ENCODE peak calls at places on chromosomes 11 and 22, in seven cellular contexts. One of them, this sample, is unnamed.

GRCh38 chr22:37564111-37564711 is 3.9 kb downstream of the CDC42EP1 start:
- DNase-seq in KG1: no peak
- DNase-seq in H4: no peak
- DNase-seq in stimulated activated CD4-positive, alpha-beta T cell treated with anti-CD3 and anti-CD28 coated beads, Interleukin-2, amount 100 ng/mL, for 4 hours: no peak
- DNase-seq in astrocyte: peak
- DNase-seq in posterior cingulate gyrus: no peak
- DNase-seq in NCI-H774: no peak
- DNase-seq in this sample: no peak

GRCh38 chr22:17501679-17502285 is 61.5 kb upstream of the SLC25A18 start:
- DNase-seq in KG1: peak
- DNase-seq in stimulated activated CD4-positive, alpha-beta T cell treated with anti-CD3 and anti-CD28 coated beads, Interleukin-2, amount 100 ng/mL, for 4 hours: peak
- DNase-seq in H4: peak
- DNase-seq in posterior cingulate gyrus: no peak
- DNase-seq in NCI-H774: peak
- DNase-seq in astrocyte: peak
- DNase-seq in this sample: peak

GRCh38 chr11:90525962-90526361 is 303.1 kb upstream of the CHORDC1 start:
- DNase-seq in stimulated activated CD4-positive, alpha-beta T cell treated with anti-CD3 and anti-CD28 coated beads, Interleukin-2, amount 100 ng/mL, for 4 hours: no peak
- DNase-seq in astrocyte: no peak
- DNase-seq in posterior cingulate gyrus: no peak
- DNase-seq in H4: no peak
- DNase-seq in KG1: no peak
- DNase-seq in NCI-H774: no peak
- DNase-seq in this sample: no peak

GRCh38 chr11:18065572-18065971 is 19.5 kb upstream of the TPH1 start:
- DNase-seq in KG1: no peak
- DNase-seq in NCI-H774: peak
- DNase-seq in H4: no peak
- DNase-seq in stimulated activated CD4-positive, alpha-beta T cell treated with anti-CD3 and anti-CD28 coated beads, Interleukin-2, amount 100 ng/mL, for 4 hours: no peak
- DNase-seq in posterior cingulate gyrus: no peak
- DNase-seq in astrocyte: no peak
- DNase-seq in this sample: peak

GRCh38 chr11:131121934-131122333 is 205.7 kb upstream of the SNX19 start:
- DNase-seq in posterior cingulate gyrus: no peak
- DNase-seq in stimulated activated CD4-positive, alpha-beta T cell treated with anti-CD3 and anti-CD28 coated beads, Interleukin-2, amount 100 ng/mL, for 4 hours: no peak
- DNase-seq in NCI-H774: no peak
- DNase-seq in H4: no peak
- DNase-seq in astrocyte: no peak
- DNase-seq in KG1: no peak
- DNase-seq in this sample: no peak

GRCh38 chr11:59776210-59777066 is 21.3 kb downstream of the STX3 start:
- DNase-seq in KG1: no peak
- DNase-seq in posterior cingulate gyrus: no peak
- DNase-seq in NCI-H774: no peak
- DNase-seq in astrocyte: peak
- DNase-seq in stimulated activated CD4-positive, alpha-beta T cell treated with anti-CD3 and anti-CD28 coated beads, Interleukin-2, amount 100 ng/mL, for 4 hours: no peak
- DNase-seq in H4: peak
- DNase-seq in this sample: no peak

GRCh38 chr22:21443057-21443734 is 24.0 kb upstream of the TMEM191C start:
- DNase-seq in astrocyte: no peak
- DNase-seq in KG1: no peak
- DNase-seq in H4: no peak
- DNase-seq in stimulated activated CD4-positive, alpha-beta T cell treated with anti-CD3 and anti-CD28 coated beads, Interleukin-2, amount 100 ng/mL, for 4 hours: no peak
- DNase-seq in posterior cingulate gyrus: no peak
- DNase-seq in NCI-H774: no peak
- DNase-seq in this sample: no peak

GRCh38 chr11:44018127-44018521 is 29.7 kb upstream of the ACCSL start:
- DNase-seq in H4: no peak
- DNase-seq in NCI-H774: no peak
- DNase-seq in KG1: no peak
- DNase-seq in stimulated activated CD4-positive, alpha-beta T cell treated with anti-CD3 and anti-CD28 coated beads, Interleukin-2, amount 100 ng/mL, for 4 hours: no peak
- DNase-seq in astrocyte: no peak
- DNase-seq in posterior cingulate gyrus: no peak
- DNase-seq in this sample: no peak

GRCh38 chr11:15233386-15233785 is 118.7 kb downstream of the INSC start:
- DNase-seq in NCI-H774: no peak
- DNase-seq in KG1: no peak
- DNase-seq in stimulated activated CD4-positive, alpha-beta T cell treated with anti-CD3 and anti-CD28 coated beads, Interleukin-2, amount 100 ng/mL, for 4 hours: no peak
- DNase-seq in posterior cingulate gyrus: no peak
- DNase-seq in astrocyte: no peak
- DNase-seq in H4: no peak
- DNase-seq in this sample: no peak

GRCh38 chr11:68413591-68413999 is 47.0 kb upstream of the PPP6R3 start:
- DNase-seq in posterior cingulate gyrus: no peak
- DNase-seq in H4: no peak
- DNase-seq in astrocyte: no peak
- DNase-seq in NCI-H774: no peak
- DNase-seq in stimulated activated CD4-positive, alpha-beta T cell treated with anti-CD3 and anti-CD28 coated beads, Interleukin-2, amount 100 ng/mL, for 4 hours: no peak
- DNase-seq in KG1: no peak
- DNase-seq in this sample: no peak

GRCh38 chr11:45852018-45852711 is 4.9 kb downstream of the CRY2 start:
- DNase-seq in H4: no peak
- DNase-seq in astrocyte: no peak
- DNase-seq in KG1: no peak
- DNase-seq in posterior cingulate gyrus: no peak
- DNase-seq in stimulated activated CD4-positive, alpha-beta T cell treated with anti-CD3 and anti-CD28 coated beads, Interleukin-2, amount 100 ng/mL, for 4 hours: no peak
- DNase-seq in NCI-H774: no peak
- DNase-seq in this sample: no peak

GRCh38 chr11:10038916-10039315 is 255.1 kb downstream of the SBF2 start:
- DNase-seq in posterior cingulate gyrus: no peak
- DNase-seq in NCI-H774: no peak
- DNase-seq in stimulated activated CD4-positive, alpha-beta T cell treated with anti-CD3 and anti-CD28 coated beads, Interleukin-2, amount 100 ng/mL, for 4 hours: no peak
- DNase-seq in astrocyte: peak
- DNase-seq in H4: no peak
- DNase-seq in KG1: no peak
- DNase-seq in this sample: no peak

GRCh38 chr11:126733685-126734084 is 266.9 kb downstream of the KIRREL3 start:
- DNase-seq in stimulated activated CD4-positive, alpha-beta T cell treated with anti-CD3 and anti-CD28 coated beads, Interleukin-2, amount 100 ng/mL, for 4 hours: no peak
- DNase-seq in H4: no peak
- DNase-seq in NCI-H774: no peak
- DNase-seq in KG1: no peak
- DNase-seq in posterior cingulate gyrus: no peak
- DNase-seq in astrocyte: no peak
- DNase-seq in this sample: no peak

GRCh38 chr11:20126724-20127123 is 33.6 kb downstream of the DBX1 start:
- DNase-seq in stimulated activated CD4-positive, alpha-beta T cell treated with anti-CD3 and anti-CD28 coated beads, Interleukin-2, amount 100 ng/mL, for 4 hours: no peak
- DNase-seq in H4: no peak
- DNase-seq in NCI-H774: no peak
- DNase-seq in posterior cingulate gyrus: no peak
- DNase-seq in KG1: no peak
- DNase-seq in astrocyte: peak
- DNase-seq in this sample: no peak

GRCh38 chr11:290621-291231 is 1.8 kb downstream of the PGGHG start:
- DNase-seq in posterior cingulate gyrus: no peak
- DNase-seq in H4: no peak
- DNase-seq in stimulated activated CD4-positive, alpha-beta T cell treated with anti-CD3 and anti-CD28 coated beads, Interleukin-2, amount 100 ng/mL, for 4 hours: no peak
- DNase-seq in NCI-H774: no peak
- DNase-seq in KG1: no peak
- DNase-seq in astrocyte: no peak
- DNase-seq in this sample: no peak

GRCh38 chr22:22927888-22928665 is 40.5 kb downstream of the IGLL5 start:
- DNase-seq in KG1: no peak
- DNase-seq in NCI-H774: no peak
- DNase-seq in H4: no peak
- DNase-seq in stimulated activated CD4-positive, alpha-beta T cell treated with anti-CD3 and anti-CD28 coated beads, Interleukin-2, amount 100 ng/mL, for 4 hours: no peak
- DNase-seq in astrocyte: no peak
- DNase-seq in posterior cingulate gyrus: no peak
- DNase-seq in this sample: no peak

GRCh38 chr11:130722401-130722800 is 193.9 kb downstream of the SNX19 start:
- DNase-seq in astrocyte: no peak
- DNase-seq in stimulated activated CD4-positive, alpha-beta T cell treated with anti-CD3 and anti-CD28 coated beads, Interleukin-2, amount 100 ng/mL, for 4 hours: no peak
- DNase-seq in NCI-H774: no peak
- DNase-seq in KG1: no peak
- DNase-seq in H4: no peak
- DNase-seq in posterior cingulate gyrus: no peak
- DNase-seq in this sample: no peak

GRCh38 chr11:14253437-14253836 is 105.5 kb downstream of the RRAS2 start:
- DNase-seq in stimulated activated CD4-positive, alpha-beta T cell treated with anti-CD3 and anti-CD28 coated beads, Interleukin-2, amount 100 ng/mL, for 4 hours: no peak
- DNase-seq in astrocyte: no peak
- DNase-seq in posterior cingulate gyrus: no peak
- DNase-seq in NCI-H774: no peak
- DNase-seq in KG1: no peak
- DNase-seq in H4: no peak
- DNase-seq in this sample: no peak

GRCh38 chr11:76561245-76561644 is 109.3 kb downstream of the LRRC32 start:
- DNase-seq in stimulated activated CD4-positive, alpha-beta T cell treated with anti-CD3 and anti-CD28 coated beads, Interleukin-2, amount 100 ng/mL, for 4 hours: no peak
- DNase-seq in astrocyte: no peak
- DNase-seq in H4: no peak
- DNase-seq in KG1: no peak
- DNase-seq in posterior cingulate gyrus: no peak
- DNase-seq in NCI-H774: no peak
- DNase-seq in this sample: no peak

GRCh38 chr11:95794086-95794485 is 3.8 kb downstream of the CEP57 start:
- DNase-seq in NCI-H774: no peak
- DNase-seq in KG1: no peak
- DNase-seq in stimulated activated CD4-positive, alpha-beta T cell treated with anti-CD3 and anti-CD28 coated beads, Interleukin-2, amount 100 ng/mL, for 4 hours: no peak
- DNase-seq in posterior cingulate gyrus: no peak
- DNase-seq in H4: no peak
- DNase-seq in astrocyte: no peak
- DNase-seq in this sample: no peak

GRCh38 chr11:2582958-2583604 is 116.7 kb downstream of the KCNQ1OT1 start:
- DNase-seq in posterior cingulate gyrus: peak
- DNase-seq in stimulated activated CD4-positive, alpha-beta T cell treated with anti-CD3 and anti-CD28 coated beads, Interleukin-2, amount 100 ng/mL, for 4 hours: no peak
- DNase-seq in H4: no peak
- DNase-seq in KG1: no peak
- DNase-seq in NCI-H774: no peak
- DNase-seq in astrocyte: no peak
- DNase-seq in this sample: no peak

GRCh38 chr22:39254789-39255298 is 10.1 kb upstream of the PDGFB start:
- DNase-seq in stimulated activated CD4-positive, alpha-beta T cell treated with anti-CD3 and anti-CD28 coated beads, Interleukin-2, amount 100 ng/mL, for 4 hours: no peak
- DNase-seq in posterior cingulate gyrus: no peak
- DNase-seq in NCI-H774: no peak
- DNase-seq in astrocyte: peak
- DNase-seq in H4: peak
- DNase-seq in KG1: no peak
- DNase-seq in this sample: no peak

GRCh38 chr11:61507962-61508824 is at the start of gene LRRC10B:
- DNase-seq in astrocyte: no peak
- DNase-seq in NCI-H774: peak
- DNase-seq in stimulated activated CD4-positive, alpha-beta T cell treated with anti-CD3 and anti-CD28 coated beads, Interleukin-2, amount 100 ng/mL, for 4 hours: peak
- DNase-seq in KG1: no peak
- DNase-seq in posterior cingulate gyrus: no peak
- DNase-seq in H4: no peak
- DNase-seq in this sample: peak

GRCh38 chr11:46450846-46451470 is 59.4 kb upstream of the CHRM4 start:
- DNase-seq in NCI-H774: no peak
- DNase-seq in KG1: no peak
- DNase-seq in posterior cingulate gyrus: no peak
- DNase-seq in H4: no peak
- DNase-seq in stimulated activated CD4-positive, alpha-beta T cell treated with anti-CD3 and anti-CD28 coated beads, Interleukin-2, amount 100 ng/mL, for 4 hours: no peak
- DNase-seq in astrocyte: peak
- DNase-seq in this sample: no peak

GRCh38 chr11:82533628-82534353 is 199.9 kb downstream of the FAM181B start:
- DNase-seq in stimulated activated CD4-positive, alpha-beta T cell treated with anti-CD3 and anti-CD28 coated beads, Interleukin-2, amount 100 ng/mL, for 4 hours: no peak
- DNase-seq in KG1: no peak
- DNase-seq in H4: peak
- DNase-seq in NCI-H774: no peak
- DNase-seq in posterior cingulate gyrus: no peak
- DNase-seq in astrocyte: no peak
- DNase-seq in this sample: no peak

GRCh38 chr22:33028191-33028700 is 29.9 kb downstream of the SYN3 start:
- DNase-seq in KG1: no peak
- DNase-seq in stimulated activated CD4-positive, alpha-beta T cell treated with anti-CD3 and anti-CD28 coated beads, Interleukin-2, amount 100 ng/mL, for 4 hours: no peak
- DNase-seq in astrocyte: no peak
- DNase-seq in NCI-H774: no peak
- DNase-seq in posterior cingulate gyrus: peak
- DNase-seq in H4: peak
- DNase-seq in this sample: no peak

GRCh38 chr11:11010624-11011127 is 152.8 kb upstream of the ZBED5 start:
- DNase-seq in KG1: no peak
- DNase-seq in stimulated activated CD4-positive, alpha-beta T cell treated with anti-CD3 and anti-CD28 coated beads, Interleukin-2, amount 100 ng/mL, for 4 hours: no peak
- DNase-seq in NCI-H774: no peak
- DNase-seq in posterior cingulate gyrus: no peak
- DNase-seq in astrocyte: peak
- DNase-seq in H4: peak
- DNase-seq in this sample: no peak

GRCh38 chr22:43734370-43735005 is 77.6 kb downstream of the EFCAB6 start:
- DNase-seq in posterior cingulate gyrus: no peak
- DNase-seq in stimulated activated CD4-positive, alpha-beta T cell treated with anti-CD3 and anti-CD28 coated beads, Interleukin-2, amount 100 ng/mL, for 4 hours: no peak
- DNase-seq in astrocyte: no peak
- DNase-seq in H4: no peak
- DNase-seq in KG1: no peak
- DNase-seq in NCI-H774: no peak
- DNase-seq in this sample: no peak

GRCh38 chr11:77547863-77548551 is 41.7 kb upstream of the AQP11 start:
- DNase-seq in KG1: peak
- DNase-seq in astrocyte: peak
- DNase-seq in H4: peak
- DNase-seq in posterior cingulate gyrus: peak
- DNase-seq in NCI-H774: peak
- DNase-seq in stimulated activated CD4-positive, alpha-beta T cell treated with anti-CD3 and anti-CD28 coated beads, Interleukin-2, amount 100 ng/mL, for 4 hours: peak
- DNase-seq in this sample: peak

GRCh38 chr11:72743321-72744221 is 8.6 kb downstream of the ARAP1 start:
- DNase-seq in posterior cingulate gyrus: no peak
- DNase-seq in KG1: no peak
- DNase-seq in H4: no peak
- DNase-seq in NCI-H774: no peak
- DNase-seq in astrocyte: no peak
- DNase-seq in stimulated activated CD4-positive, alpha-beta T cell treated with anti-CD3 and anti-CD28 coated beads, Interleukin-2, amount 100 ng/mL, for 4 hours: no peak
- DNase-seq in this sample: no peak

GRCh38 chr22:38269466-38269865 is 3.3 kb downstream of the TMEM184B start:
- DNase-seq in KG1: no peak
- DNase-seq in NCI-H774: no peak
- DNase-seq in posterior cingulate gyrus: no peak
- DNase-seq in stimulated activated CD4-positive, alpha-beta T cell treated with anti-CD3 and anti-CD28 coated beads, Interleukin-2, amount 100 ng/mL, for 4 hours: no peak
- DNase-seq in H4: no peak
- DNase-seq in astrocyte: no peak
- DNase-seq in this sample: no peak

GRCh38 chr22:46041642-46042041 is 64.7 kb upstream of the WNT7B start:
- DNase-seq in stimulated activated CD4-positive, alpha-beta T cell treated with anti-CD3 and anti-CD28 coated beads, Interleukin-2, amount 100 ng/mL, for 4 hours: no peak
- DNase-seq in posterior cingulate gyrus: no peak
- DNase-seq in astrocyte: no peak
- DNase-seq in NCI-H774: no peak
- DNase-seq in H4: no peak
- DNase-seq in KG1: no peak
- DNase-seq in this sample: peak

GRCh38 chr11:116563028-116563712 is 209.6 kb downstream of the BUD13 start:
- DNase-seq in KG1: no peak
- DNase-seq in astrocyte: peak
- DNase-seq in posterior cingulate gyrus: peak
- DNase-seq in H4: peak
- DNase-seq in stimulated activated CD4-positive, alpha-beta T cell treated with anti-CD3 and anti-CD28 coated beads, Interleukin-2, amount 100 ng/mL, for 4 hours: no peak
- DNase-seq in NCI-H774: no peak
- DNase-seq in this sample: no peak

GRCh38 chr22:38733329-38734202 is 22.2 kb downstream of the SUN2 start:
- DNase-seq in H4: no peak
- DNase-seq in NCI-H774: no peak
- DNase-seq in posterior cingulate gyrus: peak
- DNase-seq in stimulated activated CD4-positive, alpha-beta T cell treated with anti-CD3 and anti-CD28 coated beads, Interleukin-2, amount 100 ng/mL, for 4 hours: no peak
- DNase-seq in astrocyte: no peak
- DNase-seq in KG1: no peak
- DNase-seq in this sample: peak

GRCh38 chr22:46356496-46357185 is 21.1 kb downstream of the TRMU start:
- DNase-seq in KG1: no peak
- DNase-seq in NCI-H774: no peak
- DNase-seq in astrocyte: no peak
- DNase-seq in posterior cingulate gyrus: no peak
- DNase-seq in stimulated activated CD4-positive, alpha-beta T cell treated with anti-CD3 and anti-CD28 coated beads, Interleukin-2, amount 100 ng/mL, for 4 hours: no peak
- DNase-seq in H4: no peak
- DNase-seq in this sample: no peak

GRCh38 chr11:25981998-25982397 is 349.9 kb upstream of the ANO3 start:
- DNase-seq in KG1: no peak
- DNase-seq in stimulated activated CD4-positive, alpha-beta T cell treated with anti-CD3 and anti-CD28 coated beads, Interleukin-2, amount 100 ng/mL, for 4 hours: no peak
- DNase-seq in posterior cingulate gyrus: no peak
- DNase-seq in H4: peak
- DNase-seq in NCI-H774: no peak
- DNase-seq in astrocyte: peak
- DNase-seq in this sample: no peak

GRCh38 chr22:49826603-49827306 is 918 bp downstream of the BRD1 start:
- DNase-seq in H4: no peak
- DNase-seq in posterior cingulate gyrus: no peak
- DNase-seq in astrocyte: peak
- DNase-seq in KG1: no peak
- DNase-seq in NCI-H774: no peak
- DNase-seq in stimulated activated CD4-positive, alpha-beta T cell treated with anti-CD3 and anti-CD28 coated beads, Interleukin-2, amount 100 ng/mL, for 4 hours: no peak
- DNase-seq in this sample: peak

This sample was measured in SHP77.